ENCODE peak calls at places on chromosome 9, in nine cellular contexts. Z is activated T-cell treated with anti-CD3 and anti-CD28 coated beads for 48 hours; S is mesothelial cell of epicardium; C is epithelial cell of esophagus; G is T1000; V is COR-L47; D is stimulated activated CD4-positive, alpha-beta T cell treated with anti-CD3 and anti-CD28 coated beads, Interleukin-15, amount 100 ng/mL, for 24 hours; F is activated effector memory CD4-positive, alpha-beta T cell treated with Interleukin-2 at 50 U/mL for 16 hours; O is HCT116. M is an unnamed sample.

GRCh38 chr9:35079041-35079425 is 709 bp downstream of the FANCG start:
- DNase-seq in O (no peak), C (no peak), Z (no peak), F (no peak), S (no peak), V (no peak), G (no peak), D (peak), M (no peak)

GRCh38 chr9:104367507-104367906 is 136.6 kb upstream of the OR13F1 start:
- DNase-seq in D (no peak), G (no peak), Z (no peak), V (no peak), O (no peak), S (no peak), F (no peak), C (no peak), M (no peak)

GRCh38 chr9:74610523-74611061 is 113.5 kb downstream of the RORB start:
- DNase-seq in G (no peak), O (no peak), S (no peak), D (no peak), Z (no peak), C (peak), V (no peak), F (no peak), M (no peak)

GRCh38 chr9:132162764-132163456 is 1.1 kb downstream of the NTNG2 start:
- DNase-seq in D (peak), C (no peak), G (no peak), O (no peak), F (no peak), Z (no peak), V (no peak), S (no peak), M (peak)

GRCh38 chr9:76401580-76402354 is 7.5 kb upstream of the RFK start:
- DNase-seq in F (no peak), Z (no peak), O (no peak), S (no peak), V (no peak), D (no peak), C (peak), G (no peak), M (no peak)

GRCh38 chr9:133477992-133478850 is 678 bp downstream of the SLC2A6 start:
- DNase-seq in C (peak), V (no peak), O (no peak), Z (no peak), D (peak), S (no peak), F (no peak), G (no peak), M (peak)

GRCh38 chr9:84383178-84383577 is 42.6 kb upstream of the SLC28A3 start:
- DNase-seq in S (no peak), V (no peak), O (no peak), C (no peak), D (no peak), G (no peak), Z (no peak), F (no peak), M (no peak)

GRCh38 chr9:70588381-70588780 is 173.9 kb upstream of the KLF9 start:
- DNase-seq in F (no peak), Z (no peak), C (no peak), G (no peak), O (no peak), V (no peak), S (no peak), D (no peak), M (no peak)

GRCh38 chr9:119639287-119639955 is 270.2 kb upstream of the BRINP1 start:
- DNase-seq in Z (no peak), F (no peak), G (no peak), V (no peak), D (no peak), C (peak), O (no peak), S (no peak), M (no peak)

GRCh38 chr9:6055213-6055612 is 39.8 kb upstream of the RANBP6 start:
- DNase-seq in S (no peak), V (peak), Z (no peak), F (no peak), G (peak), D (peak), C (peak), O (peak), M (no peak)